ENCODE peak calls at places on chromosomes 3 and 15, in ten cellular contexts. V is breast epithelium; J is right cardiac atrium; A is HCEC 1CT; T is fibroblast of mammary gland; W is ovary; X is glutamatergic neuron; P is CD8-positive, alpha-beta T cell; Y is HepG2; Z is stimulated activated CD8-positive, alpha-beta memory T cell treated with anti-CD3 and anti-CD28 coated beads, Interleukin-12 subunit alpha, Interleukin-12 subunit beta, amount 100 ng/mL, for 1 hour. H is an unnamed sample.

GRCh38 chr15:37289109-37289765 is 188.9 kb upstream of the MEIS2 start:
- DNase-seq in V (no peak), J (no peak), A (peak), T (peak), W (no peak), X (no peak), P (no peak), Y (peak), Z (no peak), H (peak)

GRCh38 chr3:128492353-128493220 is at the start of gene GATA2:
- DNase-seq in V (no peak), J (peak), A (no peak), T (no peak), W (no peak), X (peak), P (no peak), Y (no peak), Z (no peak), H (no peak)

GRCh38 chr3:146953523-146954125 is 348.5 kb upstream of the PLSCR5 start:
- DNase-seq in V (no peak), J (no peak), A (no peak), T (peak), W (no peak), X (no peak), P (no peak), Y (no peak), Z (no peak), H (no peak)

GRCh38 chr3:105367406-105368213 is 901 bp downstream of the ALCAM start:
- DNase-seq in V (peak), J (peak), A (peak), T (peak), W (peak), X (peak), P (peak), Y (peak), Z (peak), H (peak)

GRCh38 chr3:130846181-130846580 is 47.7 kb upstream of the ATP2C1 start:
- DNase-seq in V (no peak), J (no peak), A (no peak), T (no peak), W (no peak), X (no peak), P (no peak), Y (no peak), Z (no peak), H (no peak)

GRCh38 chr3:11640009-11640673 is 3.6 kb downstream of the VGLL4 start:
- DNase-seq in V (no peak), J (no peak), A (no peak), T (peak), W (no peak), X (no peak), P (no peak), Y (no peak), Z (no peak), H (no peak)

GRCh38 chr3:73765878-73766564 is 141.3 kb upstream of the PDZRN3 start:
- DNase-seq in V (no peak), J (no peak), A (no peak), T (peak), W (no peak), X (no peak), P (no peak), Y (no peak), Z (no peak), H (no peak)

GRCh38 chr15:96264351-96264798 is 66.1 kb upstream of the NR2F2 start:
- DNase-seq in V (no peak), J (no peak), A (no peak), T (no peak), W (no peak), X (no peak), P (no peak), Y (peak), Z (no peak), H (peak)

GRCh38 chr3:31793821-31794220 is 187.2 kb downstream of the OSBPL10 start:
- DNase-seq in V (no peak), J (no peak), A (no peak), T (no peak), W (no peak), X (no peak), P (no peak), Y (no peak), Z (no peak), H (no peak)

H was measured in MCF 10A.